ENCODE peak calls at places on chromosomes 6 and 20, in six cellular contexts. One of them, this sample, is unnamed.

GRCh38 chr6:14211596-14211961 is 94.0 kb downstream of the CD83 start:
- DNase-seq in mammary epithelial cell: no peak
- DNase-seq in PC-3: peak
- DNase-seq in heart left ventricle: peak
- DNase-seq in LNCaP clone FGC: no peak
- DNase-seq in GM23338: peak
- DNase-seq in this sample: peak

GRCh38 chr20:14288341-14289330 is 48.8 kb downstream of the FLRT3 start:
- DNase-seq in heart left ventricle: no peak
- DNase-seq in GM23338: no peak
- DNase-seq in PC-3: peak
- DNase-seq in mammary epithelial cell: peak
- DNase-seq in LNCaP clone FGC: no peak
- DNase-seq in this sample: no peak

GRCh38 chr6:25062070-25062811 is 126.5 kb upstream of the RIPOR2 start:
- DNase-seq in GM23338: no peak
- DNase-seq in PC-3: no peak
- DNase-seq in LNCaP clone FGC: no peak
- DNase-seq in heart left ventricle: no peak
- DNase-seq in mammary epithelial cell: no peak
- DNase-seq in this sample: no peak

GRCh38 chr20:2771631-2772080 is 28.8 kb downstream of the CPXM1 start:
- DNase-seq in GM23338: peak
- DNase-seq in PC-3: peak
- DNase-seq in LNCaP clone FGC: no peak
- DNase-seq in heart left ventricle: no peak
- DNase-seq in mammary epithelial cell: no peak
- DNase-seq in this sample: peak

GRCh38 chr6:166950443-166950821 is 5.9 kb downstream of the RNASET2 start:
- DNase-seq in heart left ventricle: no peak
- DNase-seq in LNCaP clone FGC: no peak
- DNase-seq in PC-3: no peak
- DNase-seq in GM23338: no peak
- DNase-seq in mammary epithelial cell: no peak
- DNase-seq in this sample: peak

GRCh38 chr6:131372535-131372934 is 200.5 kb upstream of the ARG1 start:
- DNase-seq in GM23338: no peak
- DNase-seq in heart left ventricle: no peak
- DNase-seq in LNCaP clone FGC: no peak
- DNase-seq in mammary epithelial cell: no peak
- DNase-seq in PC-3: no peak
- DNase-seq in this sample: no peak

GRCh38 chr6:111922454-111923297 is 49.4 kb upstream of the FYN start:
- DNase-seq in GM23338: no peak
- DNase-seq in PC-3: peak
- DNase-seq in mammary epithelial cell: peak
- DNase-seq in LNCaP clone FGC: peak
- DNase-seq in heart left ventricle: no peak
- DNase-seq in this sample: no peak

GRCh38 chr6:112879920-112880413 is 532.8 kb downstream of the RFPL4B start:
- DNase-seq in GM23338: peak
- DNase-seq in PC-3: no peak
- DNase-seq in heart left ventricle: peak
- DNase-seq in mammary epithelial cell: no peak
- DNase-seq in LNCaP clone FGC: no peak
- DNase-seq in this sample: no peak

GRCh38 chr20:19785173-19785799 is 27.2 kb downstream of the RIN2 start:
- DNase-seq in PC-3: no peak
- DNase-seq in mammary epithelial cell: peak
- DNase-seq in heart left ventricle: no peak
- DNase-seq in LNCaP clone FGC: no peak
- DNase-seq in GM23338: no peak
- DNase-seq in this sample: no peak

GRCh38 chr20:1060985-1061384 is 57.4 kb upstream of the PSMF1 start:
- DNase-seq in mammary epithelial cell: no peak
- DNase-seq in PC-3: no peak
- DNase-seq in GM23338: no peak
- DNase-seq in heart left ventricle: no peak
- DNase-seq in LNCaP clone FGC: no peak
- DNase-seq in this sample: no peak

GRCh38 chr6:56335733-56336132 is 88.4 kb upstream of the COL21A1 start:
- DNase-seq in heart left ventricle: no peak
- DNase-seq in mammary epithelial cell: peak
- DNase-seq in GM23338: no peak
- DNase-seq in PC-3: peak
- DNase-seq in LNCaP clone FGC: no peak
- DNase-seq in this sample: no peak

GRCh38 chr6:88982720-88983119 is 19.3 kb upstream of the RNGTT start:
- DNase-seq in GM23338: peak
- DNase-seq in mammary epithelial cell: peak
- DNase-seq in heart left ventricle: no peak
- DNase-seq in LNCaP clone FGC: no peak
- DNase-seq in PC-3: peak
- DNase-seq in this sample: peak

GRCh38 chr20:46883847-46884246 is 10.8 kb upstream of the EYA2 start:
- DNase-seq in LNCaP clone FGC: no peak
- DNase-seq in PC-3: no peak
- DNase-seq in mammary epithelial cell: no peak
- DNase-seq in heart left ventricle: no peak
- DNase-seq in GM23338: no peak
- DNase-seq in this sample: no peak

GRCh38 chr6:41796474-41796873 is 9.0 kb downstream of the TOMM6 start:
- DNase-seq in PC-3: no peak
- DNase-seq in mammary epithelial cell: no peak
- DNase-seq in LNCaP clone FGC: no peak
- DNase-seq in heart left ventricle: no peak
- DNase-seq in GM23338: no peak
- DNase-seq in this sample: no peak

GRCh38 chr20:38029453-38029852 is 3.8 kb downstream of the TTI1 start:
- DNase-seq in mammary epithelial cell: no peak
- DNase-seq in PC-3: no peak
- DNase-seq in LNCaP clone FGC: no peak
- DNase-seq in heart left ventricle: no peak
- DNase-seq in GM23338: no peak
- DNase-seq in this sample: no peak

GRCh38 chr20:8428988-8429387 is 296.9 kb downstream of the PLCB1 start:
- DNase-seq in GM23338: no peak
- DNase-seq in heart left ventricle: no peak
- DNase-seq in PC-3: no peak
- DNase-seq in mammary epithelial cell: no peak
- DNase-seq in LNCaP clone FGC: no peak
- DNase-seq in this sample: no peak

GRCh38 chr6:170231496-170232185 is 59.2 kb downstream of the DLL1 start:
- DNase-seq in LNCaP clone FGC: no peak
- DNase-seq in mammary epithelial cell: peak
- DNase-seq in GM23338: no peak
- DNase-seq in PC-3: no peak
- DNase-seq in heart left ventricle: peak
- DNase-seq in this sample: no peak

GRCh38 chr20:63132715-63133471 is 83.0 kb downstream of the YTHDF1 start:
- DNase-seq in LNCaP clone FGC: no peak
- DNase-seq in PC-3: no peak
- DNase-seq in heart left ventricle: peak
- DNase-seq in mammary epithelial cell: no peak
- DNase-seq in GM23338: no peak
- DNase-seq in this sample: no peak

GRCh38 chr6:8108759-8109539 is 6.6 kb upstream of the EEF1E1 start:
- DNase-seq in mammary epithelial cell: no peak
- DNase-seq in GM23338: no peak
- DNase-seq in heart left ventricle: no peak
- DNase-seq in PC-3: no peak
- DNase-seq in LNCaP clone FGC: no peak
- DNase-seq in this sample: no peak

GRCh38 chr6:149924206-149924932 is 1.4 kb upstream of the RAET1G start:
- DNase-seq in LNCaP clone FGC: no peak
- DNase-seq in PC-3: no peak
- DNase-seq in heart left ventricle: no peak
- DNase-seq in mammary epithelial cell: no peak
- DNase-seq in GM23338: no peak
- DNase-seq in this sample: no peak

GRCh38 chr6:112990971-112991370 is 643.8 kb downstream of the RFPL4B start:
- DNase-seq in PC-3: no peak
- DNase-seq in GM23338: no peak
- DNase-seq in mammary epithelial cell: no peak
- DNase-seq in LNCaP clone FGC: no peak
- DNase-seq in heart left ventricle: no peak
- DNase-seq in this sample: no peak

DNA sequence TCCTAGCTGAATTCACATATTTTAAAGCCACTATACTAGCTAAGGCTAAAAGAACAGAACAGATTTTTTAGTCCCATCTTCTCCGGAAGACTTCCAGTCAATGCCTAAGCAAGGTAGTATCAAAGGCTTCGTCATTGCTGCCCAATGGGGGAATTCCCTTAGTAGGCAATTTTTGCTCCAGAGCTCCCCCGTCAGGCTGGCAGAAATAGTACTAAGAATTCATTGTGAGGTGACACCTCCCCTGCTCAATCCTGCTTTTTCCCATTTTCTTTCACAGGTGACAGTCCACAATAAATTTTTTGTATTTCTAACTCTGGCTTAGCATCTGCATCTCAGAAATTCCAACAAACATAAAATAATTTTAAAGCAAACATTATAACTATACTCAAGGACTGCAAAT is 52.8 kb upstream of the SRSF6 start:
- DNase-seq in PC-3: peak
- DNase-seq in GM23338: peak
- DNase-seq in LNCaP clone FGC: no peak
- DNase-seq in heart left ventricle: no peak
- DNase-seq in mammary epithelial cell: peak
- DNase-seq in this sample: peak
- TF ChIP-seq CTCF in PC-3: peak
- TF ChIP-seq CTCF in GM23338: no peak
- TF ChIP-seq CTCF in LNCaP clone FGC: peak
- TF ChIP-seq CTCF in heart left ventricle: no peak
- TF ChIP-seq CTCF in mammary epithelial cell: peak
- TF ChIP-seq CTCF in this sample: no peak

GRCh38 chr6:20801595-20801994 is 267.3 kb downstream of the CDKAL1 start:
- DNase-seq in LNCaP clone FGC: no peak
- DNase-seq in PC-3: no peak
- DNase-seq in heart left ventricle: no peak
- DNase-seq in GM23338: no peak
- DNase-seq in mammary epithelial cell: no peak
- DNase-seq in this sample: no peak
- TF ChIP-seq CTCF in LNCaP clone FGC: no peak
- TF ChIP-seq CTCF in PC-3: no peak
- TF ChIP-seq CTCF in heart left ventricle: no peak
- TF ChIP-seq CTCF in GM23338: no peak
- TF ChIP-seq CTCF in mammary epithelial cell: no peak
- TF ChIP-seq CTCF in this sample: no peak

GRCh38 chr6:79946242-79946641 is 1.1 kb downstream of the ELOVL4 start:
- DNase-seq in GM23338: peak
- DNase-seq in LNCaP clone FGC: no peak
- DNase-seq in PC-3: peak
- DNase-seq in mammary epithelial cell: peak
- DNase-seq in heart left ventricle: no peak
- DNase-seq in this sample: peak
- TF ChIP-seq CTCF in GM23338: peak
- TF ChIP-seq CTCF in LNCaP clone FGC: no peak
- TF ChIP-seq CTCF in PC-3: peak
- TF ChIP-seq CTCF in mammary epithelial cell: peak
- TF ChIP-seq CTCF in heart left ventricle: no peak
- TF ChIP-seq CTCF in this sample: no peak

GRCh38 chr6:117776441-117776840 is 101.2 kb downstream of the NUS1 start:
- DNase-seq in heart left ventricle: no peak
- DNase-seq in LNCaP clone FGC: no peak
- DNase-seq in mammary epithelial cell: peak
- DNase-seq in PC-3: no peak
- DNase-seq in GM23338: peak
- DNase-seq in this sample: no peak
- TF ChIP-seq CTCF in heart left ventricle: peak
- TF ChIP-seq CTCF in LNCaP clone FGC: peak
- TF ChIP-seq CTCF in mammary epithelial cell: no peak
- TF ChIP-seq CTCF in PC-3: peak
- TF ChIP-seq CTCF in GM23338: peak
- TF ChIP-seq CTCF in this sample: peak

DNA sequence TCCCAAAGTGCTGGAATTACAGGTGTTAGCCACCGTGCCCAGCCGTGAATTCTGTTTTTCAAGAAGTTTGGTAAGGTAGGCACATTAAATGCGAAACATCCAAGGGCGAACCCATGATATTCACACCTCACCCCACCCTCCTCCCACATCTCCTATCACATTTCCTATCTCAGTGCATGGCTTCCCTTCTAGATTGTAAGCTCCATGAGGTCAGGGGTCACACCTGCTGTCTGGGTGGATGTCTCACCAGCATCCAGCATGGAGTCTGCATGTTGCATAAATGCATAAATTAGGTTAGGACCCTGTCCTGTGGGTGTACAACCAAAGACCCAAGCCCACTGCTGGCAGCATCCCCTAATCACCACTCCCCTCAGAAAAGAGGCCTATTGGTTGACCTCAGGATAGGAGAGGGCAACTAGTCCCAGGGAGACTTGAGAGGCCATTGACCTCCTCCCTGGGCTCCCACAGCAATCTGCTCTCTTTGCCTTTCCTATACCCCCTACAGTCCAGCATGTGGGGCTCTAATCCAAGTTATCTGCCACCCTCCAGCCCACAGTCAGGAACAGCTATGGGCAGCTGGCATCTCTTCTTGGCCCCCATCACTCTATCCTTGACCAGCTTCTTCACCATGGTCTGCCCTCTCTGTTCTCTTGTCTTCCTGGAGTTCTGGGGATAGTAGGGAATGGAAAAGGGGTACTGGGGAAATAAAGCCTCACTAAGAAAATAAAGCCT is 4.2 kb downstream of the PRRT1 start:
- DNase-seq in heart left ventricle: no peak
- DNase-seq in mammary epithelial cell: no peak
- DNase-seq in GM23338: no peak
- DNase-seq in LNCaP clone FGC: no peak
- DNase-seq in PC-3: no peak
- DNase-seq in this sample: no peak
- TF ChIP-seq CTCF in heart left ventricle: no peak
- TF ChIP-seq CTCF in mammary epithelial cell: no peak
- TF ChIP-seq CTCF in GM23338: peak
- TF ChIP-seq CTCF in LNCaP clone FGC: no peak
- TF ChIP-seq CTCF in PC-3: no peak
- TF ChIP-seq CTCF in this sample: no peak

GRCh38 chr20:25987073-25987927 is 290.6 kb upstream of the ZNF337 start:
- DNase-seq in heart left ventricle: peak
- DNase-seq in GM23338: peak
- DNase-seq in LNCaP clone FGC: no peak
- DNase-seq in mammary epithelial cell: peak
- DNase-seq in PC-3: no peak
- DNase-seq in this sample: peak
- TF ChIP-seq CTCF in heart left ventricle: peak
- TF ChIP-seq CTCF in GM23338: peak
- TF ChIP-seq CTCF in LNCaP clone FGC: no peak
- TF ChIP-seq CTCF in mammary epithelial cell: no peak
- TF ChIP-seq CTCF in PC-3: no peak
- TF ChIP-seq CTCF in this sample: no peak